ENCODE peak calls at places on chromosomes 12 and 14, in seven cellular contexts. A is AG04450; F is HEK293T; U is activated naive CD8-positive, alpha-beta T cell treated with anti-CD3 and anti-CD28 coated beads for 36 hours; G is PC-3; M is GM23248; P is cardiac fibroblast. N is an unnamed sample.

GRCh38 chr14:96038920-96039632 is at the start of gene C14orf132:
- DNase-seq in A (no peak), F (peak), U (peak), G (no peak), M (peak), P (peak), N (peak)

GRCh38 chr14:35140718-35141581 is 18.6 kb downstream of the PRORP start:
- DNase-seq in A (no peak), F (no peak), U (no peak), G (peak), M (peak), P (no peak), N (peak)

GRCh38 chr14:72736348-72736747 is 157.6 kb downstream of the DPF3 start:
- DNase-seq in A (peak), F (no peak), U (no peak), G (peak), M (peak), P (peak), N (no peak)

GRCh38 chr14:64795211-64795610 is 84.5 kb downstream of the SPTB start:
- DNase-seq in A (no peak), F (no peak), U (no peak), G (no peak), M (no peak), P (no peak), N (no peak)

GRCh38 chr12:120362516-120363273 is 6.3 kb downstream of the MSI1 start:
- DNase-seq in A (no peak), F (no peak), U (no peak), G (no peak), M (no peak), P (no peak), N (no peak)

GRCh38 chr14:77281852-77282251 is 10.8 kb upstream of the NGB start:
- DNase-seq in A (no peak), F (no peak), U (no peak), G (no peak), M (no peak), P (no peak), N (no peak)

GRCh38 chr14:36477266-36477665 is 42.8 kb downstream of the NKX2-1 start:
- DNase-seq in A (no peak), F (no peak), U (peak), G (peak), M (no peak), P (no peak), N (no peak)

GRCh38 chr14:49893309-49894213 is 679 bp downstream of the ARF6 start:
- DNase-seq in A (no peak), F (peak), U (peak), G (peak), M (peak), P (peak), N (peak)

GRCh38 chr12:93918262-93918661 is 230.1 kb upstream of the PLXNC1 start:
- DNase-seq in A (no peak), F (no peak), U (no peak), G (peak), M (peak), P (peak), N (no peak)

GRCh38 chr12:123995023-123995422 is 22.0 kb downstream of the ZNF664 start:
- DNase-seq in A (no peak), F (no peak), U (no peak), G (peak), M (peak), P (peak), N (no peak)

GRCh38 chr12:27436768-27437167 is 9.8 kb upstream of the SMCO2 start:
- DNase-seq in A (no peak), F (no peak), U (no peak), G (no peak), M (no peak), P (no peak), N (no peak)

GRCh38 chr12:39044754-39045153 is 139.4 kb upstream of the CPNE8 start:
- DNase-seq in A (no peak), F (no peak), U (no peak), G (no peak), M (no peak), P (no peak), N (no peak)

GRCh38 chr14:85156319-85156718 is 373.6 kb upstream of the FLRT2 start:
- DNase-seq in A (no peak), F (no peak), U (no peak), G (no peak), M (no peak), P (no peak), N (no peak)

GRCh38 chr12:7448099-7448498 is 4.1 kb upstream of the CD163L1 start:
- DNase-seq in A (no peak), F (no peak), U (no peak), G (no peak), M (no peak), P (no peak), N (no peak)

GRCh38 chr12:69676257-69677012 is 22.7 kb downstream of the BEST3 start:
- DNase-seq in A (no peak), F (no peak), U (no peak), G (no peak), M (peak), P (no peak), N (no peak)

GRCh38 chr14:30389134-30389900 is 169.6 kb upstream of the G2E3 start:
- DNase-seq in A (no peak), F (no peak), U (no peak), G (peak), M (peak), P (peak), N (no peak)

GRCh38 chr12:1668833-1669543 is 21.9 kb upstream of the ADIPOR2 start:
- DNase-seq in A (no peak), F (no peak), U (no peak), G (no peak), M (no peak), P (peak), N (no peak)

GRCh38 chr12:29726321-29726692 is 57.4 kb downstream of the TMTC1 start:
- DNase-seq in A (no peak), F (peak), U (no peak), G (no peak), M (no peak), P (peak), N (no peak)

GRCh38 chr12:67710582-67710981 is 62.0 kb downstream of the DYRK2 start:
- DNase-seq in A (no peak), F (no peak), U (no peak), G (peak), M (peak), P (no peak), N (no peak)

GRCh38 chr12:109289004-109289403 is 20.1 kb downstream of the FOXN4 start:
- DNase-seq in A (no peak), F (no peak), U (no peak), G (no peak), M (no peak), P (no peak), N (no peak)

GRCh38 chr12:132294121-132295034 is 35.0 kb downstream of the GALNT9 start:
- DNase-seq in A (no peak), F (no peak), U (no peak), G (no peak), M (no peak), P (no peak), N (no peak)